ENCODE peak calls at places on chromosomes 13 and 19, in eight cellular contexts. V is GM13977; E is progenitor cell of endocrine pancreas; H is psoas muscle; T is fibroblast of pulmonary artery; A is nephron progenitor cell; C is choroid plexus epithelial cell; J is CD4-positive, alpha-beta T cell. R is an unnamed sample.

GRCh38 chr19:36008336-36008978 is at the start of gene SYNE4:
- DNase-seq in T (no peak), E (peak), J (no peak), A (peak), H (no peak), C (no peak), V (no peak), R (no peak)

GRCh38 chr19:31670931-31671330 is 321.7 kb upstream of the TSHZ3 start:
- DNase-seq in E (no peak), J (no peak), A (no peak), V (no peak), T (no peak), H (no peak), C (no peak), R (no peak)

GRCh38 chr13:21730186-21730880 is 59.5 kb downstream of the FGF9 start:
- DNase-seq in E (no peak), J (no peak), A (no peak), H (no peak), V (no peak), T (no peak), C (no peak), R (no peak)

GRCh38 chr13:102233566-102234208 is 168.2 kb downstream of the FGF14 start:
- DNase-seq in J (no peak), T (no peak), H (no peak), C (peak), A (no peak), E (no peak), V (no peak), R (no peak)

GRCh38 chr13:74554581-74555290 is 420.5 kb upstream of the KLF12 start:
- DNase-seq in J (no peak), C (no peak), E (no peak), H (no peak), A (no peak), T (no peak), V (no peak), R (no peak)

GRCh38 chr13:33312150-33312908 is 26.8 kb upstream of the STARD13 start:
- DNase-seq in E (no peak), V (no peak), T (peak), A (no peak), H (no peak), J (no peak), C (peak), R (no peak)

GRCh38 chr19:556611-557382 is 12.9 kb downstream of the GZMM start:
- DNase-seq in C (no peak), V (no peak), J (no peak), T (no peak), H (no peak), A (no peak), E (no peak), R (no peak)

GRCh38 chr19:33392341-33393285 is 19.1 kb downstream of the CEBPG start:
- DNase-seq in V (peak), C (no peak), A (no peak), H (peak), T (no peak), E (no peak), J (no peak), R (no peak)

GRCh38 chr19:31781542-31781941 is 432.3 kb upstream of the TSHZ3 start:
- DNase-seq in E (no peak), V (no peak), T (no peak), C (no peak), A (no peak), H (no peak), J (no peak), R (no peak)

GRCh38 chr19:33823341-33823740 is 26.7 kb downstream of the KCTD15 start:
- DNase-seq in J (no peak), A (no peak), V (no peak), E (no peak), T (no peak), H (peak), C (no peak), R (no peak)

GRCh38 chr19:35363001-35363590 is 4.8 kb downstream of the FFAR3 start:
- DNase-seq in E (no peak), A (no peak), C (no peak), J (no peak), T (no peak), V (no peak), H (no peak), R (no peak)

GRCh38 chr19:44577566-44577874 is 35.8 kb upstream of the IGSF23 start:
- DNase-seq in V (no peak), J (no peak), C (no peak), H (no peak), E (no peak), T (no peak), A (no peak), R (no peak)

GRCh38 chr13:108963846-108964600 is 334.6 kb downstream of the MYO16 start:
- DNase-seq in A (no peak), H (no peak), V (no peak), J (no peak), C (peak), E (no peak), T (peak), R (no peak)

GRCh38 chr19:10601999-10602329 is 14.9 kb upstream of the AP1M2 start:
- DNase-seq in E (no peak), A (no peak), V (no peak), J (no peak), C (no peak), H (no peak), T (no peak), R (no peak)

GRCh38 chr13:20721454-20722357 is 18.2 kb downstream of the IL17D start:
- DNase-seq in C (peak), H (peak), A (peak), J (no peak), V (no peak), T (peak), E (no peak), R (no peak)

GRCh38 chr13:47033216-47033615 is 136.4 kb upstream of the HTR2A start:
- DNase-seq in H (no peak), V (no peak), J (no peak), C (peak), A (no peak), T (peak), E (no peak), R (no peak)

GRCh38 chr13:91817250-91817649 is 418.8 kb downstream of the GPC5 start:
- DNase-seq in A (no peak), J (no peak), E (no peak), C (peak), T (peak), H (no peak), V (no peak), R (no peak)

GRCh38 chr19:2170219-2170618 is 6.5 kb downstream of the DOT1L start:
- DNase-seq in C (no peak), A (peak), E (no peak), J (no peak), H (no peak), V (no peak), T (no peak), R (no peak)

GRCh38 chr19:57506163-57506562 is 6.4 kb downstream of the ZNF773 start:
- DNase-seq in E (no peak), V (no peak), J (no peak), T (no peak), H (no peak), C (no peak), A (no peak), R (no peak)

GRCh38 chr13:99393791-99394735 is 86.9 kb upstream of the GPR183 start:
- DNase-seq in E (no peak), H (no peak), A (no peak), C (no peak), T (no peak), J (no peak), V (no peak), R (no peak)

GRCh38 chr13:51453308-51453958 is 597 bp upstream of the INTS6 start:
- DNase-seq in J (peak), A (peak), T (no peak), H (peak), V (peak), C (no peak), E (peak), R (no peak)

GRCh38 chr13:113815151-113816058 is 48.5 kb downstream of the GAS6 start:
- DNase-seq in E (no peak), C (no peak), V (no peak), J (no peak), T (no peak), A (no peak), H (no peak), R (no peak)

GRCh38 chr13:98274921-98275487 is 97.9 kb upstream of the RNF113B start:
- DNase-seq in J (no peak), H (no peak), V (no peak), E (no peak), C (peak), T (no peak), A (no peak), R (no peak)

GRCh38 chr13:114099191-114099590 is 33.2 kb downstream of the RASA3 start:
- DNase-seq in J (no peak), H (peak), C (peak), V (peak), A (no peak), E (no peak), T (peak), R (peak)

GRCh38 chr19:57056972-57057371 is 62.8 kb upstream of the USP29 start:
- DNase-seq in H (peak), C (peak), A (no peak), V (no peak), T (peak), J (no peak), E (no peak), R (no peak)

DNA sequence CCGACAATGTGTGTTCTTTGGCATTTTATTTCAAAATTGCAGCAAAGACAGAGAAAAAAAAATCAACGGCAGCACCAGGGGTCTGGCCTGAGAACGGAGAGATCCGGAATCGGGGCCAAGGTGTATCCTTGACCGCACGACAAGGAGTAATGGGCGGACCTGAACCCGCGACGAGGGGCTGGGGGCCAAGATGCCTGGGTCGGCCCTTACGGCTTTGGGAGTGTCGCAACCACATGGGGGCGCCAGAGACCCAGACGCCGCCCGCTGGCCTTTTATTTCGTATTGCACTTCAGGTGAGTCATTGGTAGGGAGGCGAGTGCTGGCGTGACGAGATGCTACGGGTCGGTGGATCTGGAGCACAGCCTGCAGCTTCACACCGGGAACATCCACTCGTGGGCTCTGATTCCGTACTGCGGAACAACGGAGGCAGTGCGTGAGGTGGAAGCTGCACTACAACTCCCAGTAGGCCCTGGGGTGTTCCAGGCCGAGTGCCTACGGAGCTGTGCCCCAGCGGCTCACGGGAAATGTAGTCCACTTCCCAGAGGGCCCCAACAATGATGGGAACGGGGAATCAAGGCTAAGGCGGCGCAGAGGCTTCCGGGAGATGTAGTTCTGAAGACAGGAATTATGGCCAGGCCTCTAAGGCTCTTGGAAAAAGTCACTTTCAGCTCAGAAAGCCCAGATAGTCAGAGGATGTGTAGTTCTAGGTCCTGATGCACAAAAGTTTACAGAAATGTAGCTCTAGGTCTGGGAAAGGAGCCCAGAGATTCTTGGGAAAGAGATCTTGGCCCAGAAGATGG is 15.6 kb downstream of the BCAT2 start:
- DNase-seq in T (peak), H (peak), V (peak), J (peak), A (peak), C (peak), E (peak), R (peak)
- TF ChIP-seq CTCF in T (peak), H (peak), V (peak), J (peak), A (peak), C (peak), E (peak), R (peak)

DNA sequence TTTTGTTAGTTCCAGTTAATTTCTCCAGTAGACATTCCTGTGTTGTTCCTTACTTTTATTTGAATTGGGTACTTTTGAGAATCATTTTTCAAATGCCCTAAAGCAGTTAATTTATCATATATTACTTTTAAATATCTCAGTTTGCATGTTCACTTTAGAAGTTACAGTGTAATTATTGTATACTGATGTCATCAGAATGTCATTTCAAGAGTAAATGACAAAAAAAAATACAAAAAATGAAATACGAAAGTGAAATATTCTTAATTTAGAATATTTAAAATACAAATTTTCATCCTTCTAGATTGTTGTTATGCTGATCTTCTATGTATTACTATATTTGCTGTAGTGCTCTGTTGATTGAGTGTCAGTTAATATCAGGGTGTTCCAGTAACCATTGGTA is 114.2 kb downstream of the PAN3 start:
- DNase-seq in A (no peak), T (no peak), J (no peak), C (no peak), E (no peak), V (no peak), H (no peak), R (no peak)
- TF ChIP-seq CTCF in A (no peak), T (no peak), J (no peak), C (no peak), E (no peak), V (no peak), H (no peak), R (no peak)

GRCh38 chr19:15118789-15119494 is 11.7 kb downstream of the SYDE1 start:
- DNase-seq in H (no peak), C (no peak), T (no peak), A (no peak), V (no peak), J (no peak), E (no peak), R (no peak)

GRCh38 chr19:15123031-15123890 is 16.1 kb downstream of the SYDE1 start:
- DNase-seq in C (no peak), J (no peak), E (no peak), T (no peak), H (no peak), V (no peak), A (no peak), R (no peak)

GRCh38 chr19:15122331-15123030 is 15.3 kb downstream of the SYDE1 start:
- DNase-seq in T (no peak), J (no peak), H (no peak), V (no peak), A (no peak), E (no peak), C (no peak), R (no peak)

GRCh38 chr19:15118248-15118647 is 11.0 kb downstream of the SYDE1 start:
- DNase-seq in A (no peak), C (no peak), J (no peak), V (no peak), T (no peak), H (no peak), E (no peak), R (no peak)

GRCh38 chr19:15120135-15121026 is 13.2 kb downstream of the SYDE1 start:
- DNase-seq in A (no peak), C (no peak), H (no peak), T (no peak), E (no peak), V (no peak), J (no peak), R (no peak)
- TF ChIP-seq CTCF in A (no peak), C (peak), H (no peak), T (no peak), E (no peak), V (no peak), J (no peak), R (no peak)

GRCh38 chr13:94968040-94968756 is 255.9 kb upstream of the SOX21 start:
- DNase-seq in C (no peak), T (no peak), A (peak), E (peak), H (no peak), V (peak), J (no peak), R (no peak)
- TF ChIP-seq CTCF in C (no peak), T (no peak), A (no peak), E (peak), H (no peak), V (no peak), J (no peak), R (no peak)

GRCh38 chr13:41059896-41060722 is 1.2 kb upstream of the WBP4 start:
- DNase-seq in E (peak), H (peak), C (peak), T (peak), V (peak), A (peak), J (peak), R (peak)
- TF ChIP-seq CTCF in E (peak), H (peak), C (peak), T (peak), V (peak), A (no peak), J (no peak), R (peak)

GRCh38 chr19:6967962-6968361 is 53.3 kb downstream of the MBD3L2B start:
- DNase-seq in H (no peak), T (no peak), A (no peak), J (no peak), V (no peak), C (no peak), E (no peak), R (no peak)

GRCh38 chr19:6963259-6963852 is 57.9 kb downstream of the MBD3L2B start:
- DNase-seq in T (no peak), C (no peak), J (no peak), H (no peak), A (no peak), E (no peak), V (no peak), R (no peak)

GRCh38 chr19:6969490-6969889 is 51.7 kb downstream of the MBD3L2B start:
- DNase-seq in C (no peak), J (no peak), T (no peak), V (no peak), H (no peak), A (no peak), E (no peak), R (no peak)

GRCh38 chr19:6958786-6959185 is 62.4 kb downstream of the MBD3L2B start:
- DNase-seq in T (no peak), H (no peak), C (no peak), J (no peak), V (no peak), E (no peak), A (no peak), R (no peak)

GRCh38 chr19:6963937-6964336 is 57.3 kb downstream of the MBD3L2B start:
- DNase-seq in C (no peak), H (no peak), V (no peak), A (no peak), E (no peak), T (no peak), J (peak), R (no peak)
- TF ChIP-seq CTCF in C (no peak), H (no peak), V (peak), A (no peak), E (peak), T (peak), J (peak), R (peak)

R was measured in AG09319.